ENCODE peak calls at places on chromosomes 6 and 20, in ten cellular contexts. One of them, this sample, is unnamed.

GRCh38 chr6:29709178-29709576 is 14.1 kb upstream of the HLA-F start:
- DNase-seq in activated effector memory CD4-positive, alpha-beta T cell treated with anti-CD3 and anti-CD28 coated beads, Interleukin-2, amount 50 U/mL, for 16 hours: peak; percentile 69
- DNase-seq in glomerular endothelial cell: no peak
- DNase-seq in amygdala: no peak
- DNase-seq in HTR-8/SVneo: no peak
- DNase-seq in astrocyte of the spinal cord: no peak
- DNase-seq in SJSA1: no peak
- DNase-seq in neural crest cell: no peak
- DNase-seq in NCI-H1092 treated with DMSO at 0.1 percent for 48 hours: no peak
- DNase-seq in activated T-cell treated with anti-CD3 and anti-CD28 coated beads, Interleukin-2, amount 50 U/mL, for 4 hours: no peak
- DNase-seq in this sample: no peak

GRCh38 chr20:17228624-17229061 is 1.8 kb downstream of the PCSK2 start:
- DNase-seq in activated effector memory CD4-positive, alpha-beta T cell treated with anti-CD3 and anti-CD28 coated beads, Interleukin-2, amount 50 U/mL, for 16 hours: no peak
- DNase-seq in SJSA1: no peak
- DNase-seq in astrocyte of the spinal cord: no peak
- DNase-seq in glomerular endothelial cell: no peak
- DNase-seq in neural crest cell: peak; percentile 12
- DNase-seq in HTR-8/SVneo: no peak
- DNase-seq in activated T-cell treated with anti-CD3 and anti-CD28 coated beads, Interleukin-2, amount 50 U/mL, for 4 hours: no peak
- DNase-seq in amygdala: peak; percentile 15
- DNase-seq in NCI-H1092 treated with DMSO at 0.1 percent for 48 hours: peak; percentile 75
- DNase-seq in this sample: no peak

GRCh38 chr20:48990467-48990866 is 55.6 kb upstream of the CSE1L start:
- DNase-seq in NCI-H1092 treated with DMSO at 0.1 percent for 48 hours: no peak
- DNase-seq in SJSA1: no peak
- DNase-seq in activated T-cell treated with anti-CD3 and anti-CD28 coated beads, Interleukin-2, amount 50 U/mL, for 4 hours: no peak
- DNase-seq in HTR-8/SVneo: no peak
- DNase-seq in glomerular endothelial cell: no peak
- DNase-seq in amygdala: no peak
- DNase-seq in neural crest cell: no peak
- DNase-seq in astrocyte of the spinal cord: no peak
- DNase-seq in activated effector memory CD4-positive, alpha-beta T cell treated with anti-CD3 and anti-CD28 coated beads, Interleukin-2, amount 50 U/mL, for 16 hours: no peak
- DNase-seq in this sample: no peak

GRCh38 chr6:64034331-64034730 is 398.7 kb downstream of the PHF3 start:
- DNase-seq in amygdala: no peak
- DNase-seq in HTR-8/SVneo: no peak
- DNase-seq in glomerular endothelial cell: no peak
- DNase-seq in activated T-cell treated with anti-CD3 and anti-CD28 coated beads, Interleukin-2, amount 50 U/mL, for 4 hours: no peak
- DNase-seq in NCI-H1092 treated with DMSO at 0.1 percent for 48 hours: no peak
- DNase-seq in astrocyte of the spinal cord: no peak
- DNase-seq in activated effector memory CD4-positive, alpha-beta T cell treated with anti-CD3 and anti-CD28 coated beads, Interleukin-2, amount 50 U/mL, for 16 hours: no peak
- DNase-seq in neural crest cell: no peak
- DNase-seq in SJSA1: no peak
- DNase-seq in this sample: no peak

GRCh38 chr6:151330130-151330715 is 61.1 kb downstream of the ZBTB2 start:
- DNase-seq in SJSA1: peak; percentile 7
- DNase-seq in activated effector memory CD4-positive, alpha-beta T cell treated with anti-CD3 and anti-CD28 coated beads, Interleukin-2, amount 50 U/mL, for 16 hours: no peak
- DNase-seq in amygdala: no peak
- DNase-seq in astrocyte of the spinal cord: peak; percentile 74
- DNase-seq in neural crest cell: no peak
- DNase-seq in glomerular endothelial cell: no peak
- DNase-seq in activated T-cell treated with anti-CD3 and anti-CD28 coated beads, Interleukin-2, amount 50 U/mL, for 4 hours: no peak
- DNase-seq in HTR-8/SVneo: no peak
- DNase-seq in NCI-H1092 treated with DMSO at 0.1 percent for 48 hours: no peak
- DNase-seq in this sample: no peak

GRCh38 chr6:136173519-136174507 is 76.3 kb downstream of the MTFR2 start:
- DNase-seq in glomerular endothelial cell: no peak
- DNase-seq in NCI-H1092 treated with DMSO at 0.1 percent for 48 hours: no peak
- DNase-seq in SJSA1: no peak
- DNase-seq in neural crest cell: no peak
- DNase-seq in astrocyte of the spinal cord: no peak
- DNase-seq in HTR-8/SVneo: peak; percentile 18
- DNase-seq in amygdala: no peak
- DNase-seq in activated T-cell treated with anti-CD3 and anti-CD28 coated beads, Interleukin-2, amount 50 U/mL, for 4 hours: no peak
- DNase-seq in activated effector memory CD4-positive, alpha-beta T cell treated with anti-CD3 and anti-CD28 coated beads, Interleukin-2, amount 50 U/mL, for 16 hours: no peak
- DNase-seq in this sample: no peak

GRCh38 chr6:160029525-160029924 is 60.6 kb downstream of the IGF2R start:
- DNase-seq in astrocyte of the spinal cord: no peak
- DNase-seq in NCI-H1092 treated with DMSO at 0.1 percent for 48 hours: no peak
- DNase-seq in activated T-cell treated with anti-CD3 and anti-CD28 coated beads, Interleukin-2, amount 50 U/mL, for 4 hours: no peak
- DNase-seq in HTR-8/SVneo: no peak
- DNase-seq in amygdala: no peak
- DNase-seq in glomerular endothelial cell: no peak
- DNase-seq in SJSA1: no peak
- DNase-seq in activated effector memory CD4-positive, alpha-beta T cell treated with anti-CD3 and anti-CD28 coated beads, Interleukin-2, amount 50 U/mL, for 16 hours: no peak
- DNase-seq in neural crest cell: no peak
- DNase-seq in this sample: no peak

GRCh38 chr6:52611833-52612232 is 35.0 kb upstream of the TRAM2 start:
- DNase-seq in NCI-H1092 treated with DMSO at 0.1 percent for 48 hours: no peak
- DNase-seq in SJSA1: no peak
- DNase-seq in activated effector memory CD4-positive, alpha-beta T cell treated with anti-CD3 and anti-CD28 coated beads, Interleukin-2, amount 50 U/mL, for 16 hours: no peak
- DNase-seq in activated T-cell treated with anti-CD3 and anti-CD28 coated beads, Interleukin-2, amount 50 U/mL, for 4 hours: no peak
- DNase-seq in glomerular endothelial cell: no peak
- DNase-seq in neural crest cell: no peak
- DNase-seq in amygdala: no peak
- DNase-seq in HTR-8/SVneo: no peak
- DNase-seq in astrocyte of the spinal cord: no peak
- DNase-seq in this sample: no peak

GRCh38 chr6:44036699-44037101 is 90.6 kb downstream of the MRPL14 start:
- DNase-seq in activated effector memory CD4-positive, alpha-beta T cell treated with anti-CD3 and anti-CD28 coated beads, Interleukin-2, amount 50 U/mL, for 16 hours: peak; percentile 16
- DNase-seq in NCI-H1092 treated with DMSO at 0.1 percent for 48 hours: no peak
- DNase-seq in activated T-cell treated with anti-CD3 and anti-CD28 coated beads, Interleukin-2, amount 50 U/mL, for 4 hours: no peak
- DNase-seq in glomerular endothelial cell: no peak
- DNase-seq in HTR-8/SVneo: no peak
- DNase-seq in astrocyte of the spinal cord: no peak
- DNase-seq in SJSA1: no peak
- DNase-seq in neural crest cell: no peak
- DNase-seq in amygdala: no peak
- DNase-seq in this sample: no peak

GRCh38 chr6:110811187-110811586 is 4.1 kb downstream of the CDK19 start:
- DNase-seq in HTR-8/SVneo: no peak
- DNase-seq in NCI-H1092 treated with DMSO at 0.1 percent for 48 hours: no peak
- DNase-seq in neural crest cell: no peak
- DNase-seq in activated T-cell treated with anti-CD3 and anti-CD28 coated beads, Interleukin-2, amount 50 U/mL, for 4 hours: no peak
- DNase-seq in astrocyte of the spinal cord: no peak
- DNase-seq in SJSA1: no peak
- DNase-seq in amygdala: no peak
- DNase-seq in glomerular endothelial cell: no peak
- DNase-seq in activated effector memory CD4-positive, alpha-beta T cell treated with anti-CD3 and anti-CD28 coated beads, Interleukin-2, amount 50 U/mL, for 16 hours: no peak
- DNase-seq in this sample: no peak

GRCh38 chr6:169904051-169904922 is 152.9 kb downstream of the ERMARD start:
- DNase-seq in NCI-H1092 treated with DMSO at 0.1 percent for 48 hours: no peak
- DNase-seq in HTR-8/SVneo: no peak
- DNase-seq in activated effector memory CD4-positive, alpha-beta T cell treated with anti-CD3 and anti-CD28 coated beads, Interleukin-2, amount 50 U/mL, for 16 hours: no peak
- DNase-seq in activated T-cell treated with anti-CD3 and anti-CD28 coated beads, Interleukin-2, amount 50 U/mL, for 4 hours: no peak
- DNase-seq in SJSA1: no peak
- DNase-seq in amygdala: no peak
- DNase-seq in neural crest cell: no peak
- DNase-seq in astrocyte of the spinal cord: no peak
- DNase-seq in glomerular endothelial cell: no peak
- DNase-seq in this sample: no peak

GRCh38 chr6:40997256-40997957 is 41.6 kb downstream of the UNC5CL start:
- DNase-seq in activated T-cell treated with anti-CD3 and anti-CD28 coated beads, Interleukin-2, amount 50 U/mL, for 4 hours: no peak
- DNase-seq in astrocyte of the spinal cord: peak; percentile 88
- DNase-seq in HTR-8/SVneo: peak; percentile 34
- DNase-seq in neural crest cell: no peak
- DNase-seq in SJSA1: peak; percentile 85
- DNase-seq in NCI-H1092 treated with DMSO at 0.1 percent for 48 hours: no peak
- DNase-seq in activated effector memory CD4-positive, alpha-beta T cell treated with anti-CD3 and anti-CD28 coated beads, Interleukin-2, amount 50 U/mL, for 16 hours: no peak
- DNase-seq in glomerular endothelial cell: peak; percentile 52
- DNase-seq in amygdala: no peak
- DNase-seq in this sample: no peak

GRCh38 chr6:25899123-25899522 is 25.1 kb upstream of the SLC17A3 start:
- DNase-seq in activated T-cell treated with anti-CD3 and anti-CD28 coated beads, Interleukin-2, amount 50 U/mL, for 4 hours: no peak
- DNase-seq in activated effector memory CD4-positive, alpha-beta T cell treated with anti-CD3 and anti-CD28 coated beads, Interleukin-2, amount 50 U/mL, for 16 hours: no peak
- DNase-seq in SJSA1: no peak
- DNase-seq in neural crest cell: no peak
- DNase-seq in HTR-8/SVneo: no peak
- DNase-seq in astrocyte of the spinal cord: no peak
- DNase-seq in amygdala: no peak
- DNase-seq in NCI-H1092 treated with DMSO at 0.1 percent for 48 hours: no peak
- DNase-seq in glomerular endothelial cell: no peak
- DNase-seq in this sample: no peak

GRCh38 chr6:106192824-106193223 is 106.7 kb downstream of the PRDM1 start:
- DNase-seq in astrocyte of the spinal cord: peak; percentile 35
- DNase-seq in activated effector memory CD4-positive, alpha-beta T cell treated with anti-CD3 and anti-CD28 coated beads, Interleukin-2, amount 50 U/mL, for 16 hours: no peak
- DNase-seq in neural crest cell: no peak
- DNase-seq in NCI-H1092 treated with DMSO at 0.1 percent for 48 hours: no peak
- DNase-seq in HTR-8/SVneo: peak; percentile 10
- DNase-seq in glomerular endothelial cell: no peak
- DNase-seq in activated T-cell treated with anti-CD3 and anti-CD28 coated beads, Interleukin-2, amount 50 U/mL, for 4 hours: no peak
- DNase-seq in amygdala: no peak
- DNase-seq in SJSA1: no peak
- DNase-seq in this sample: no peak

GRCh38 chr6:105608711-105609374 is 206.0 kb upstream of the PREP start:
- DNase-seq in activated effector memory CD4-positive, alpha-beta T cell treated with anti-CD3 and anti-CD28 coated beads, Interleukin-2, amount 50 U/mL, for 16 hours: no peak
- DNase-seq in neural crest cell: no peak
- DNase-seq in SJSA1: peak; percentile 99
- DNase-seq in HTR-8/SVneo: no peak
- DNase-seq in glomerular endothelial cell: peak; percentile 51
- DNase-seq in astrocyte of the spinal cord: peak; percentile 96
- DNase-seq in activated T-cell treated with anti-CD3 and anti-CD28 coated beads, Interleukin-2, amount 50 U/mL, for 4 hours: no peak
- DNase-seq in amygdala: no peak
- DNase-seq in NCI-H1092 treated with DMSO at 0.1 percent for 48 hours: no peak
- DNase-seq in this sample: no peak

GRCh38 chr20:11686900-11687543 is 230.7 kb upstream of the BTBD3 start:
- DNase-seq in activated T-cell treated with anti-CD3 and anti-CD28 coated beads, Interleukin-2, amount 50 U/mL, for 4 hours: no peak
- DNase-seq in HTR-8/SVneo: no peak
- DNase-seq in activated effector memory CD4-positive, alpha-beta T cell treated with anti-CD3 and anti-CD28 coated beads, Interleukin-2, amount 50 U/mL, for 16 hours: no peak
- DNase-seq in NCI-H1092 treated with DMSO at 0.1 percent for 48 hours: peak; percentile 92
- DNase-seq in astrocyte of the spinal cord: peak; percentile 29
- DNase-seq in neural crest cell: no peak
- DNase-seq in glomerular endothelial cell: no peak
- DNase-seq in SJSA1: no peak
- DNase-seq in amygdala: peak; percentile 56
- DNase-seq in this sample: no peak